ENCODE peak calls at places on chromosomes 7 and 10, in five cellular contexts. S is stimulated activated CD8-positive, alpha-beta memory T cell treated with anti-CD3 and anti-CD28 coated beads, Interleukin-15, amount 100 ng/mL, for 48 hours; P is mesendoderm; Q is NT2/D1; X is left lobe of liver. I is an unnamed sample.

GRCh38 chr7:74289018-74289659 is at the start of gene CLIP2:
- DNase-seq in Q (no peak), X (peak), S (peak), P (peak), I (no peak)

GRCh38 chr7:118026791-118027190 is 153.6 kb upstream of the CTTNBP2 start:
- DNase-seq in Q (no peak), P (no peak), S (no peak), X (no peak), I (no peak)

GRCh38 chr7:147485660-147486210 is 1104.8 kb upstream of the C7orf33 start:
- DNase-seq in S (no peak), P (no peak), Q (no peak), X (no peak), I (no peak)

GRCh38 chr10:104650072-104650471 is 9.0 kb downstream of the SORCS3 start:
- DNase-seq in Q (no peak), P (peak), S (no peak), X (no peak), I (no peak)

GRCh38 chr7:111865430-111865829 is 303.1 kb upstream of the IMMP2L start:
- DNase-seq in S (no peak), X (no peak), P (no peak), Q (no peak), I (no peak)

GRCh38 chr7:34949356-34949755 is 87.9 kb downstream of the DPY19L1 start:
- DNase-seq in P (no peak), Q (no peak), X (no peak), S (no peak), I (no peak)

GRCh38 chr10:48215148-48215982 is 59.1 kb downstream of the FRMPD2 start:
- DNase-seq in S (peak), X (peak), P (peak), Q (peak), I (peak)

GRCh38 chr10:111872591-111872990 is 311.0 kb downstream of the GPAM start:
- DNase-seq in P (no peak), S (no peak), Q (no peak), X (no peak), I (peak)

GRCh38 chr10:113709221-113709838 is 29.6 kb downstream of the CASP7 start:
- DNase-seq in P (peak), X (no peak), Q (no peak), S (no peak), I (no peak)

GRCh38 chr7:43484678-43485355 is 98.1 kb upstream of the STK17A start:
- DNase-seq in P (peak), Q (no peak), S (no peak), X (no peak), I (no peak)

GRCh38 chr10:50567384-50567783 is 56.4 kb downstream of the SGMS1 start:
- DNase-seq in X (peak), Q (no peak), S (no peak), P (no peak), I (no peak)

GRCh38 chr10:126222736-126223511 is 165.4 kb downstream of the ADAM12 start:
- DNase-seq in P (no peak), X (no peak), S (no peak), Q (no peak), I (no peak)

GRCh38 chr10:126133906-126134703 is 237.7 kb downstream of the FANK1 start:
- DNase-seq in P (no peak), Q (no peak), X (no peak), S (no peak), I (no peak)

GRCh38 chr10:35657621-35658020 is 15.5 kb upstream of the FZD8 start:
- DNase-seq in X (no peak), P (no peak), Q (no peak), S (no peak), I (no peak)

GRCh38 chr7:150322833-150323681 is at the start of the genes ACTR3C and LRRC61:
- DNase-seq in X (peak), S (peak), P (no peak), Q (peak), I (no peak)

GRCh38 chr7:32347244-32347828 is 142.8 kb downstream of the LSM5 start:
- DNase-seq in S (no peak), P (peak), Q (peak), X (no peak), I (no peak)

GRCh38 chr7:46627038-46627315 is 705.9 kb upstream of the IGFBP3 start:
- DNase-seq in Q (no peak), X (no peak), P (no peak), S (no peak), I (no peak)

GRCh38 chr10:61175331-61175730 is 231.3 kb upstream of the RHOBTB1 start:
- DNase-seq in P (no peak), X (no peak), S (no peak), Q (no peak), I (no peak)

GRCh38 chr7:149854611-149855367 is 16.6 kb downstream of the ZNF862 start:
- DNase-seq in Q (no peak), S (no peak), X (peak), P (peak), I (no peak)

GRCh38 chr7:112025556-112025955 is 180.6 kb downstream of the DOCK4 start:
- DNase-seq in S (no peak), Q (no peak), X (no peak), P (no peak), I (no peak)

GRCh38 chr7:157669768-157670345 is 333.1 kb downstream of the DNAJB6 start:
- DNase-seq in Q (no peak), X (no peak), S (no peak), P (no peak), I (no peak)

GRCh38 chr7:131284702-131285419 is 42.8 kb upstream of the MKLN1 start:
- DNase-seq in X (no peak), S (no peak), P (no peak), Q (no peak), I (no peak)

GRCh38 chr7:115662120-115662519 is 368.4 kb downstream of the TFEC start:
- DNase-seq in S (no peak), Q (no peak), X (no peak), P (no peak), I (no peak)

GRCh38 chr7:14698239-14698638 is 204.3 kb downstream of the DGKB start:
- DNase-seq in P (no peak), S (no peak), Q (no peak), X (no peak), I (no peak)

GRCh38 chr10:96556003-96556402 is 30.8 kb downstream of the TM9SF3 start:
- DNase-seq in Q (peak), S (no peak), X (no peak), P (peak), I (no peak)

GRCh38 chr10:118870467-118871243 is 115.9 kb upstream of the CACUL1 start:
- DNase-seq in Q (peak), X (peak), S (no peak), P (peak), I (peak)

GRCh38 chr7:134613623-134614347 is 32.9 kb upstream of the BPGM start:
- DNase-seq in Q (no peak), X (no peak), P (no peak), S (no peak), I (peak)

GRCh38 chr10:101615760-101616116 is 27.6 kb downstream of the DPCD start:
- DNase-seq in X (no peak), Q (no peak), P (no peak), S (no peak), I (no peak)

GRCh38 chr10:20712766-20713165 is 184.3 kb downstream of the NEBL start:
- DNase-seq in S (no peak), Q (no peak), X (no peak), P (peak), I (no peak)

GRCh38 chr7:102927303-102927933 is 14.6 kb downstream of the LRRC17 start:
- DNase-seq in S (no peak), X (no peak), P (no peak), Q (no peak), I (no peak)

GRCh38 chr7:155644971-155645509 is 579 bp downstream of the RBM33 start:
- DNase-seq in P (peak), X (no peak), Q (peak), S (peak), I (no peak)

GRCh38 chr7:109376576-109376975 is 806.9 kb downstream of the DNAJB9 start:
- DNase-seq in X (no peak), S (no peak), Q (no peak), P (no peak), I (no peak)

GRCh38 chr7:100539436-100540006 is 518 bp downstream of the AGFG2 start:
- DNase-seq in X (no peak), S (no peak), Q (no peak), P (no peak), I (no peak)

GRCh38 chr10:14779053-14779649 is 4.5 kb upstream of the FAM107B start:
- DNase-seq in S (no peak), Q (no peak), P (no peak), X (no peak), I (no peak)

GRCh38 chr10:88439932-88440331 is 143.2 kb downstream of the RNLS start:
- DNase-seq in Q (no peak), S (no peak), P (no peak), X (no peak), I (no peak)

GRCh38 chr10:95360122-95360715 is 69.4 kb upstream of the PDLIM1 start:
- DNase-seq in S (no peak), P (no peak), Q (no peak), X (no peak), I (no peak)